ENCODE peak calls at places on chromosomes 2 and 18, in five cellular contexts. S is H1, T is hepatocyte, B is upper lobe of right lung, E is lower lobe of right lung. H is an unnamed sample.

GRCh38 chr2:239626971-239627598 is 226.3 kb upstream of the HDAC4 start:
- DNase-seq in E (no peak), B (no peak), S (no peak), T (no peak), H (no peak)

GRCh38 chr18:9898792-9899549 is 13.2 kb downstream of the TXNDC2 start:
- DNase-seq in B (no peak), S (no peak), T (peak; percentile 63), E (no peak), H (no peak)

GRCh38 chr2:215870088-215870490 is 143.3 kb downstream of the MREG start:
- DNase-seq in B (no peak), E (no peak), S (no peak), T (peak; percentile 34), H (no peak)

GRCh38 chr2:240637116-240637900 is 12.0 kb downstream of the GPR35 start:
- DNase-seq in T (no peak), E (no peak), B (peak; percentile 54), S (no peak), H (peak; percentile 20)

GRCh38 chr2:109736177-109736827 is 57.8 kb upstream of the RGPD5 start:
- DNase-seq in T (peak; percentile 69), E (peak; percentile 61), S (no peak), B (peak; percentile 56), H (peak; percentile 47)

GRCh38 chr18:74519320-74520095 is 14.8 kb upstream of the CNDP1 start:
- DNase-seq in S (no peak), B (peak; percentile 43), T (no peak), E (no peak), H (peak; percentile 22)

GRCh38 chr18:12862467-12862866 is 21.6 kb downstream of the PTPN2 start:
- DNase-seq in S (peak; percentile 66), E (no peak), T (peak; percentile 76), B (no peak), H (no peak)

GRCh38 chr2:64104944-64105343 is 39.3 kb downstream of the PELI1 start:
- DNase-seq in E (no peak), B (no peak), T (no peak), S (no peak), H (no peak)

GRCh38 chr2:10547011-10547410 is 98.9 kb upstream of the ODC1 start:
- DNase-seq in E (no peak), S (no peak), B (no peak), T (no peak), H (no peak)

GRCh38 chr2:223563462-223563861 is 38.7 kb downstream of the SCG2 start:
- DNase-seq in S (no peak), T (peak; percentile 64), B (no peak), E (no peak), H (no peak)

GRCh38 chr2:37618326-37618725 is 53.1 kb downstream of the CDC42EP3 start:
- DNase-seq in S (no peak), T (no peak), E (no peak), B (no peak), H (no peak)

GRCh38 chr2:170073288-170073687 is 104.7 kb upstream of the MYO3B start:
- DNase-seq in T (no peak), B (no peak), E (no peak), S (no peak), H (peak; percentile 63)

GRCh38 chr2:189232759-189233406 is 53.3 kb upstream of the COL5A2 start:
- DNase-seq in T (no peak), B (no peak), E (no peak), S (no peak), H (no peak)

GRCh38 chr18:21450913-21451312 is 149.6 kb downstream of the ESCO1 start:
- DNase-seq in T (no peak), B (no peak), E (no peak), S (no peak), H (no peak)

GRCh38 chr18:63022429-63023022 is 297.0 kb downstream of the BCL2 start:
- DNase-seq in T (no peak), B (no peak), E (no peak), S (peak; percentile 97), H (no peak)

GRCh38 chr2:152863826-152864225 is 145.4 kb downstream of the ARL6IP6 start:
- DNase-seq in E (no peak), T (no peak), S (no peak), B (no peak), H (no peak)

GRCh38 chr2:57376985-57377384 is 669.6 kb upstream of the VRK2 start:
- DNase-seq in B (no peak), E (no peak), S (no peak), T (peak; percentile 18), H (no peak)

GRCh38 chr18:57210101-57210661 is 63.3 kb downstream of the BOD1L2 start:
- DNase-seq in S (peak; percentile 63), E (no peak), T (peak; percentile 90), B (no peak), H (peak; percentile 80)

GRCh38 chr2:186503827-186504606 is 18.0 kb downstream of the ZC3H15 start:
- DNase-seq in E (no peak), T (peak; percentile 22), S (no peak), B (no peak), H (no peak)

GRCh38 chr2:226790436-226790835 is 9.2 kb downstream of the IRS1 start:
- DNase-seq in E (no peak), S (no peak), T (peak; percentile 32), B (no peak), H (no peak)

GRCh38 chr2:164496421-164496820 is 124.9 kb downstream of the GRB14 start:
- DNase-seq in E (no peak), B (no peak), S (no peak), T (no peak), H (no peak)
- H3K4me3 ChIP-seq in E (no peak overlapping the region), B (no peak overlapping the region), S (no peak overlapping the region), T (no peak overlapping the region), H (no peak overlapping the region)

DNA sequence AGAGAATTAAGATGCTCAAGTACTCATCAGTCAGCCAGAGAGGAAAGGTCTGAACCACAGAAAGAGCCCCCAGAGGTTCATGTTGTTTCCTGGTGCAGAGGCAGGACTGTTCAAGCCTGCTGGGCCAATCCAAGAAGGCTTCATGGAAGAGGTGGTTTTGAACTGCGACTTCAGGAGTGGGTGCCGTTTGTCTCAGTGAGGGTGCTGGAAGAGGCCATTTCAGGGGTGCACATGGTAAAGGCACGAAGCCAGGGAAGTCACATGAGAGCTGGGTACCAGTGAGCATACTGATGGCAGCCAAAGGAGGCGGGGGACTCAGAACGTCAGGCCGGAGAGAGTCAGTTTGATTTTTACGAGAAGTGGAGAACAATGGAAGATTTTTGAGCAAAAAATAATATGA is 55.5 kb downstream of the EMILIN2 start:
- DNase-seq in E (no peak), T (no peak), S (no peak), B (no peak), H (no peak)
- H3K27ac ChIP-seq in E (no peak overlapping the region), T (peak overlapping the region; percentile 86), S (no peak overlapping the region), B (no peak overlapping the region), H (no peak overlapping the region)

GRCh38 chr2:211117026-211117425 is 560.6 kb downstream of the CPS1 start:
- DNase-seq in T (no peak), B (no peak), S (no peak), E (no peak), H (no peak)

GRCh38 chr2:211114826-211115450 is 558.5 kb downstream of the CPS1 start:
- DNase-seq in E (no peak), T (no peak), B (no peak), S (no peak), H (no peak)

GRCh38 chr2:211113294-211114175 is 557.1 kb downstream of the CPS1 start:
- DNase-seq in E (no peak), B (no peak), T (no peak), S (no peak), H (no peak)
- TF ChIP-seq CTCF in E (no peak), B (no peak), T (no peak), S (no peak), H (no peak)

GRCh38 chr2:218860950-218861381 is 1.4 kb downstream of the WNT6 start:
- DNase-seq in B (peak; percentile 48), S (peak; percentile 80), T (peak; percentile 71), E (no peak), H (no peak)
- H3K4me3 ChIP-seq in B (no peak overlapping the region), S (peak overlapping the region; percentile 53), T (no peak overlapping the region), E (peak overlapping the region; percentile 11), H (peak overlapping the region; percentile 43)

DNA sequence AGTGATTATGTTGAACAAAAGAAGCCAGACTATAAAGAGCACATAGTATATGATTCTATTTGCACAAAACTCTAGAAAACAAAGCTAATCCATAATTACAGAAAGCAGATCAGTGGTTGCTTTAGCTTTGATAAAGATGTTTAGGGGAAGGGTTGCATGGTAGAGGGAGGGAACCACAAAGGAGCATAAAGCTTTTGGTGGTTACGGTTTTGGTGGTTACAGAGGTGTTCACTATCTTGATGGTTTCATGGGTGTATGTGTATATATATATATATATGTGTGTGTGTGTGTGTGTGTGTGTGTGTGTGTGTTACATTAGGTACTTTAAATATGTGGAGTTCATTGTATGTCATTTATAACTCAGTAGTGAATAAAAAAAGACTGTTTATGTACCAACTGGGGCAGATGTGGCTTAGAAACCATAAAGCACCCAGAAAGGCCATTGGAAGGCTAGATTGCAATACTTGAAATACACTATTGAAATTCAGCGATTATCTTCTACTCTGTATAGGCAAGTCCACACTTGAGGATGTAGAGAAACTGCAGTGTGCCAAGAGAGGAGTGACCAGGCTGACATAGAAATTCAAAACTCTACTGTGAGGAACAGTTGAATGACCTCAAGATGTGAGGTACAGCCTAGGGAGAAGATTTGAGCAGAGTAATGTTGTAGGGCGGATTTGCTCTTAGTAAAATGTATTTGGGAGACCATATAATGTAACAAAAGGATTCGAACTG is 60.6 kb downstream of the CAB39 start:
- DNase-seq in S (no peak), B (no peak), E (no peak), T (no peak), H (no peak)
- H3K27ac ChIP-seq in S (no peak overlapping the region), B (no peak overlapping the region), E (no peak overlapping the region), T (no peak overlapping the region), H (no peak overlapping the region)

DNA sequence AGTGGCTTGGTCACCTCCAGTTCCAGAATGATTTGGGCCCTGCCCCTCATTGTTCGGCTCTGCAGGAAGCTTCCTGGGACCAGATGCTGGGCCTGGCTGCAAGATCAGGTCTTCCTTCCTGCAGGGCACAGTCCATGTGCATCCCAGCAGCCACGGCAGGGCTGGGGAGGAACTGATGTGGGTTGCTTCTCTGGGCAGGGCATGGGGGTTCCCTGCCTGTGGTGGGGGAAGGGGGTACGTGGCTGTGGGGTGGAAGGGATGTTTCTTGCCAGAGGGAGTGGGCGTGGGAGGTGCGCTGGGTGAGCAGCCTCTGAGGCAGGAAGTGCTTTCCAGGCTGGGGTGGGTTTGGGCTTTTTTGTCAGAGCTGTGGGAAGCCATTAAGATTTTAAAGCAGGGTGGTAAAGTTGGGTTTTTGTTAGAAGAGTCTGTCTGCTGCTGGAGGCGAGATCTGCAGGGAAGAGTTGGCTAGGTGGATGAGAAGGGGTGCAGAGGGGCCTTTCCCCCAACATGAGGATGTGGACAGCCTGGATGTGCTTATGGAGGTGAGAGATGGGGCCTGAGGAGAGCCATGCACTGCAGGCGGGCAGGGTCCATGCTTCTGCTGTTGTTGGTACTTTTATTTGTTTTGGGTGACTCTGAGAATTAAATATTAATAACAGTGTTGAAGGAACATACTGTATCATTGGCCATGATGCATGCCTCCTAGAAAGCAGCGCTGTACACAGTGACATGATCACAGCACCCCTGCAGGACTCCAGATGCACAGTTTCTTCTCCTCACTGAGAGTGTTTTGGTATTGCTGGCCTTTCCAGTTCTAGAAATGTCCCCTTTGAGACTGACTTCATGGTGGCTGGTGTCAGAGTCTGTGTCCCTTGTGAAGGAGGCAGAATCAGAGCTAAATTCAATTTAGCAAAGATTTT is 45.3 kb downstream of the DGKD start:
- DNase-seq in B (no peak), T (no peak), S (no peak), E (no peak), H (no peak)
- TF ChIP-seq CTCF in B (no peak), T (no peak), S (no peak), E (no peak), H (no peak)

H was measured in dorsolateral prefrontal cortex.